ENCODE peak calls at places on chromosomes 5 and 9, in seven cellular contexts. R is MCF 10A; F is AG04450; M is CD8-positive, alpha-beta T cell; W is foreskin fibroblast; S is astrocyte of the cerebellum; O is spleen. Z is an unnamed sample.
A peak's percentile ranks its signal among the peaks of the same experiment; 100 is the strongest.

GRCh38 chr5:87909382-87909781 is 359.3 kb downstream of the TMEM161B start:
- DNase-seq in F (no peak), O (no peak), R (no peak), M (no peak), S (no peak), W (no peak), Z (no peak)

GRCh38 chr9:116842658-116843057 is 155.6 kb downstream of the TRIM32 start:
- DNase-seq in R (peak; percentile 40), S (no peak), F (no peak), O (no peak), M (no peak), W (no peak), Z (no peak)

GRCh38 chr5:94021246-94021645 is 279.8 kb upstream of the POU5F2 start:
- DNase-seq in F (no peak), M (no peak), R (peak; percentile 67), O (no peak), S (peak; percentile 9), W (peak; percentile 60), Z (no peak)

GRCh38 chr5:39947657-39948056 is 522.9 kb upstream of the DAB2 start:
- DNase-seq in R (peak; percentile 2), S (peak; percentile 24), W (no peak), M (no peak), F (no peak), O (no peak), Z (no peak)

GRCh38 chr5:39740404-39740803 is 315.6 kb upstream of the DAB2 start:
- DNase-seq in S (no peak), F (no peak), O (no peak), R (no peak), M (no peak), W (no peak), Z (no peak)

GRCh38 chr9:132879443-132880310 is 979 bp downstream of the SPACA9 start:
- DNase-seq in M (no peak), F (no peak), R (no peak), S (no peak), W (no peak), O (peak; percentile 14), Z (no peak)

GRCh38 chr5:61262080-61262479 is 70.0 kb upstream of the ZSWIM6 start:
- DNase-seq in R (no peak), S (no peak), F (no peak), M (no peak), O (no peak), W (no peak), Z (no peak)

GRCh38 chr9:129752915-129753724 is at the start of gene PTGES:
- DNase-seq in W (peak; percentile 88), R (peak; percentile 90), S (peak; percentile 39), F (peak; percentile 68), M (peak; percentile 53), O (peak; percentile 80), Z (peak; percentile 87)

GRCh38 chr5:59079622-59080620 is 497.0 kb downstream of the RAB3C start:
- DNase-seq in F (peak; percentile 90), O (no peak), M (no peak), W (peak; percentile 96), R (peak; percentile 86), S (peak; percentile 76), Z (no peak)

GRCh38 chr9:36268007-36268427 is 9.8 kb upstream of the GNE start:
- DNase-seq in F (no peak), M (no peak), O (no peak), S (no peak), W (peak; percentile 29), R (peak; percentile 13), Z (no peak)

GRCh38 chr9:108756746-108757490 is 98.9 kb downstream of the ACTL7B start:
- DNase-seq in S (no peak), R (peak; percentile 22), O (no peak), F (no peak), W (no peak), M (no peak), Z (no peak)
- TF ChIP-seq CTCF in S (peak; percentile 29), R (peak; percentile 10), O (no peak), F (peak; percentile 27), W (peak; percentile 12), M (no peak), Z (peak; percentile 30)

GRCh38 chr5:136048966-136049365 is 20.2 kb downstream of the TGFBI start:
- DNase-seq in M (no peak), O (peak; percentile 59), F (no peak), W (no peak), R (no peak), S (no peak), Z (no peak)
- TF ChIP-seq CTCF in M (no peak), O (no peak), F (no peak), W (no peak), R (no peak), S (no peak), Z (no peak)

DNA sequence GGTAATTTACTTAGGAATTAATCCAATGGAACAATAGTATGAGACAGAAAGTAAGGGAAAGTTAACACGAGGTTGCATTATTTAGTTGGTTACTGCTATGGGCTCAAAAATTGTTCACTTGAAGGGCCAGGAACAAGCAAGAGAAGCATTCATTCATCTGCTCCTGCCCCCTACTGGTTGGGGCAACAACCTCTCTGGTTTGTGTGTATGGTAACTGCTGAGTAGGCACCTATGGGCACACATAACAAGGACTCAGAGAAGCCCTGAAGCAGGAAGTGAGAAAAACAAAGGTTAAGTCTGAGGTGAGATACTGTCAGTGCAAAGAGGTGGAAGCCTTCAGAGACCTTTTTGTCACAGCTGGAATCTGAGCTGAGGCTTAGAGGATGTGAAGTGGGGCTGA is 34.4 kb upstream of the RANBP6 start:
- DNase-seq in O (no peak), R (peak; percentile 56), S (no peak), W (no peak), M (peak; percentile 12), F (no peak), Z (no peak)
- TF ChIP-seq CTCF in O (peak; percentile 7), R (peak; percentile 23), S (peak; percentile 15), W (peak; percentile 25), M (peak; percentile 20), F (peak; percentile 30), Z (no peak)

DNA sequence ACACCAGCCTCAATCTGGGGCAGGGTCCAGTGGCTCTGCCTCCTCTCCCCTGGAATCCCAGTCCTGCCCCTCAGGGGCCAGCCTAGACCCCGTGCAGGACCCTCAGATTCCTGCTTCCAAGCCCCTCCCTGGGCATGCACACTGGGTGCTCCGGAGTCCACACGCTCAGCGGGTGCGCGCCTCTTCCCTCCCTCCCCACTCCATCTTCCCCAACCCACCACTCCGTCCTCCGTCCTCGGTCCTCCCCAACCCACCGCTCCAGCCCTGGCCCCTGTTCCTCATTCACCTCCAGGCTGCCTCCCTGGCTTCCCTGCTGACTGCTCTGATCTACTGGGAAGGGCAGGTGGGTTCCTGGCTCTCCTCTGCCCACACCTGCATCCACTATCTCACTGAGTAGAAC is 92.9 kb downstream of the CAMSAP1 start:
- DNase-seq in M (no peak), S (no peak), O (no peak), F (no peak), W (no peak), R (no peak), Z (no peak)
- TF ChIP-seq CTCF in M (no peak), S (no peak), O (no peak), F (no peak), W (no peak), R (no peak), Z (no peak)

GRCh38 chr5:75167345-75167744 is 69.3 kb downstream of the ANKRD31 start:
- DNase-seq in M (no peak), F (no peak), W (no peak), S (no peak), R (peak; percentile 19), O (no peak), Z (no peak)
- TF ChIP-seq CTCF in M (no peak), F (peak; percentile 31), W (no peak), S (peak; percentile 28), R (no peak), O (no peak), Z (no peak)

GRCh38 chr5:172731286-172732073 is 39.5 kb downstream of the DUSP1 start:
- DNase-seq in R (peak; percentile 89), S (no peak), O (no peak), M (no peak), W (no peak), F (no peak), Z (no peak)
- TF ChIP-seq CTCF in R (no peak), S (no peak), O (no peak), M (no peak), W (no peak), F (no peak), Z (no peak)

DNA sequence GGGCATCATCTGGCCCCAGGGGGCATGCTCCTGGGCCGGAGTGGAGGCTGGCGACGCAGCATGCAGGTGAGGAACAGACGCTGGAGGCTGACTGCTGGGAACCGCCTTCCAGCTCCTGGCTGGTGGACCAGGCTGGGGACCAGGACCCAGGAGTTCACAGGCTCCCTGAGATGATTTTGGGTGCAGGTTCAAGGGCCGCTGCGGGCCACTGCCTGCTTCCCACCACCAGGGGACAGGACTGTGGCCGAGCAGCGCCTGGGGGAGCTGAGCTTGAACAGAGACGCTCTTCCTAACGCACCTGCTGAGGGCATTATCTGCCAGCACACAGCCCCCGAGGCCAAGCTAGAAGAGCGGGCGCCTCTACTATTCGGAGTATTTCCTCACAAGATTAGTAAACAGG is 132.1 kb upstream of the RAPGEF1 start:
- DNase-seq in R (no peak), F (no peak), W (no peak), O (peak; percentile 38), S (no peak), M (no peak), Z (no peak)
- TF ChIP-seq CTCF in R (peak; percentile 9), F (peak; percentile 29), W (no peak), O (no peak), S (peak; percentile 32), M (no peak), Z (peak; percentile 21)

GRCh38 chr9:303502-303901 is 88.8 kb downstream of the DOCK8 start:
- DNase-seq in W (no peak), R (no peak), S (no peak), M (no peak), O (no peak), F (no peak), Z (no peak)

GRCh38 chr9:306907-307306 is 92.2 kb downstream of the DOCK8 start:
- DNase-seq in R (peak; percentile 43), F (no peak), W (no peak), S (no peak), M (peak; percentile 46), O (no peak), Z (no peak)

GRCh38 chr9:304106-304505 is 89.4 kb downstream of the DOCK8 start:
- DNase-seq in R (no peak), M (no peak), O (no peak), W (no peak), S (no peak), F (no peak), Z (no peak)

GRCh38 chr9:304519-305185 is 90.0 kb downstream of the DOCK8 start:
- DNase-seq in F (no peak), M (no peak), W (no peak), O (no peak), S (no peak), R (peak; percentile 57), Z (no peak)
- TF ChIP-seq CTCF in F (no peak), M (no peak), W (no peak), O (no peak), S (no peak), R (no peak), Z (no peak)

GRCh38 chr5:141245250-141245717 is at the start of gene PCDHB15:
- DNase-seq in S (no peak), R (peak; percentile 14), O (no peak), M (peak; percentile 8), F (no peak), W (no peak), Z (peak; percentile 51)
- TF ChIP-seq CTCF in S (no peak), R (peak; percentile 14), O (no peak), M (no peak), F (peak; percentile 21), W (no peak), Z (peak; percentile 23)

Z was measured in nephron progenitor cell.